ENCODE peak calls at places on chromosomes 13 and 19, in eight cellular contexts. I is Karpas-422, P is AG09319, N is astrocyte of the cerebellum, H is chondrocyte, M is endodermal cell, L is mucosa of descending colon, Q is small intestine. K is an unnamed sample.

GRCh38 chr13:42266464-42266863 is 5.5 kb upstream of the AKAP11 start:
- DNase-seq in I (no peak), P (no peak), N (peak), H (no peak), M (no peak), L (no peak), Q (no peak), K (no peak)

GRCh38 chr13:111398196-111398595 is 77.8 kb downstream of the TEX29 start:
- DNase-seq in I (no peak), P (no peak), N (no peak), H (no peak), M (peak), L (no peak), Q (no peak), K (no peak)

GRCh38 chr13:80685942-80686341 is 345.0 kb upstream of the SPRY2 start:
- DNase-seq in I (no peak), P (no peak), N (no peak), H (no peak), M (no peak), L (no peak), Q (no peak), K (no peak)

GRCh38 chr19:46035986-46036744 is 4.6 kb downstream of the IGFL4 start:
- DNase-seq in I (no peak), P (no peak), N (no peak), H (no peak), M (peak), L (no peak), Q (no peak), K (no peak)

GRCh38 chr19:4653793-4654436 is 14.6 kb downstream of the TNFAIP8L1 start:
- DNase-seq in I (no peak), P (no peak), N (no peak), H (no peak), M (no peak), L (no peak), Q (no peak), K (no peak)

GRCh38 chr19:1513492-1514294 is 874 bp upstream of the ADAMTSL5 start:
- DNase-seq in I (peak), P (peak), N (no peak), H (no peak), M (peak), L (peak), Q (peak), K (peak)

GRCh38 chr19:38592940-38593339 is 24.8 kb downstream of the MAP4K1 start:
- DNase-seq in I (no peak), P (no peak), N (no peak), H (no peak), M (peak), L (no peak), Q (no peak), K (peak)

GRCh38 chr19:3186377-3186688 is 603 bp downstream of the NCLN start:
- DNase-seq in I (peak), P (no peak), N (no peak), H (peak), M (peak), L (no peak), Q (no peak), K (peak)

GRCh38 chr13:85529216-85529590 is 270.0 kb downstream of the SLITRK6 start:
- DNase-seq in I (no peak), P (no peak), N (no peak), H (no peak), M (no peak), L (no peak), Q (no peak), K (no peak)

GRCh38 chr19:14091885-14092462 is 1.4 kb upstream of the SAMD1 start:
- DNase-seq in I (peak), P (no peak), N (no peak), H (no peak), M (peak), L (no peak), Q (no peak), K (no peak)

GRCh38 chr13:112928958-112929777 is 39.8 kb upstream of the MCF2L start:
- DNase-seq in I (no peak), P (no peak), N (no peak), H (no peak), M (no peak), L (no peak), Q (peak), K (peak)